ENCODE peak calls at places on chromosomes 1 and 21, in eight cellular contexts. Z is foreskin keratinocyte; M is germinal center; V is GM03348; I is tibial nerve; W is cardiac fibroblast; S is activated CD4-positive, CD25-positive, alpha-beta regulatory T cell treated with anti-CD3 and anti-CD28 coated beads, Interleukin-2, amount 50 U/mL, for 72 hours; H is ovary. R is an unnamed sample.
A peak's percentile ranks its signal among the peaks of the same experiment; 100 is the strongest.

GRCh38 chr1:63555480-63555879 is 32.2 kb downstream of the EFCAB7 start:
- DNase-seq in Z (no peak), M (no peak), V (no peak), I (no peak), W (no peak), S (no peak), H (no peak), R (no peak)

GRCh38 chr21:41360072-41360821 is 1.6 kb upstream of the MX2 start:
- DNase-seq in Z (no peak), M (no peak), V (peak; percentile 66), I (peak; percentile 75), W (peak; percentile 42), S (no peak), H (no peak), R (no peak)

GRCh38 chr1:39720094-39720999 is 18.3 kb upstream of the PPIE start:
- DNase-seq in Z (peak; percentile 64), M (peak; percentile 45), V (peak; percentile 66), I (no peak), W (peak; percentile 82), S (no peak), H (no peak), R (peak; percentile 47)

GRCh38 chr1:169491845-169492281 is 6.1 kb upstream of the SLC19A2 start:
- DNase-seq in Z (no peak), M (no peak), V (peak; percentile 7), I (no peak), W (peak; percentile 56), S (no peak), H (no peak), R (no peak)

GRCh38 chr1:15989776-15990175 is 13.9 kb upstream of the ZBTB17 start:
- DNase-seq in Z (no peak), M (no peak), V (no peak), I (no peak), W (no peak), S (no peak), H (no peak), R (no peak)

GRCh38 chr1:2438038-2438437 is 25.7 kb upstream of the PEX10 start:
- DNase-seq in Z (no peak), M (no peak), V (no peak), I (no peak), W (no peak), S (no peak), H (no peak), R (no peak)

GRCh38 chr1:237341391-237341790 is 299.4 kb downstream of the RYR2 start:
- DNase-seq in Z (no peak), M (no peak), V (no peak), I (no peak), W (no peak), S (no peak), H (no peak), R (no peak)

GRCh38 chr1:235077571-235078479 is 50.8 kb downstream of the TOMM20 start:
- DNase-seq in Z (no peak), M (no peak), V (no peak), I (no peak), W (peak; percentile 22), S (no peak), H (no peak), R (peak; percentile 71)

GRCh38 chr1:219927298-219927955 is 930 bp downstream of the SLC30A10 start:
- DNase-seq in Z (no peak), M (peak; percentile 28), V (no peak), I (no peak), W (no peak), S (no peak), H (no peak), R (no peak)

GRCh38 chr1:59079434-59080135 is 217.3 kb upstream of the FGGY start:
- DNase-seq in Z (no peak), M (no peak), V (no peak), I (no peak), W (no peak), S (no peak), H (no peak), R (no peak)

GRCh38 chr1:3007298-3008147 is 13.7 kb upstream of the ACTRT2 start:
- DNase-seq in Z (no peak), M (no peak), V (no peak), I (no peak), W (no peak), S (no peak), H (no peak), R (no peak)

GRCh38 chr1:183043872-183044859 is 20.9 kb downstream of the LAMC1 start:
- DNase-seq in Z (no peak), M (no peak), V (peak; percentile 30), I (no peak), W (peak; percentile 92), S (no peak), H (no peak), R (no peak)

GRCh38 chr1:71196685-71197084 is 115.8 kb upstream of the ZRANB2 start:
- DNase-seq in Z (peak; percentile 6), M (no peak), V (peak; percentile 52), I (no peak), W (peak; percentile 57), S (no peak), H (no peak), R (no peak)

GRCh38 chr1:87410771-87411170 is 82.1 kb downstream of the LMO4 start:
- DNase-seq in Z (peak; percentile 32), M (no peak), V (no peak), I (no peak), W (peak; percentile 9), S (no peak), H (no peak), R (no peak)

GRCh38 chr1:248813546-248813945 is 12.2 kb downstream of the SH3BP5L start:
- DNase-seq in Z (no peak), M (no peak), V (no peak), I (no peak), W (no peak), S (no peak), H (no peak), R (no peak)

GRCh38 chr1:8889925-8890785 is 11.7 kb upstream of the ENO1 start:
- DNase-seq in Z (peak; percentile 82), M (no peak), V (peak; percentile 88), I (peak; percentile 89), W (peak; percentile 94), S (no peak), H (peak; percentile 87), R (no peak)